ENCODE peak calls at places on chromosomes 5 and 9, in five cellular contexts. P is fibroblast of pulmonary artery; R is SJSA1; B is NCI-H82; E is stimulated activated CD4-positive, alpha-beta T cell treated with anti-CD3 and anti-CD28 coated beads, TNF-alpha, amount 100 ng/mL, for 1 hour. G is an unnamed sample.
A peak's percentile ranks its signal among the peaks of the same experiment; 100 is the strongest.

GRCh38 chr5:6135977-6136376 is 242.4 kb downstream of the MED10 start:
- DNase-seq in P (no peak), R (no peak), B (no peak), E (no peak), G (no peak)

GRCh38 chr5:141763526-141763925 is 81.5 kb upstream of the ARAP3 start:
- DNase-seq in P (no peak), R (no peak), B (peak; percentile 4), E (no peak), G (no peak)

GRCh38 chr9:104915739-104916138 is 12.2 kb downstream of the ABCA1 start:
- DNase-seq in P (no peak), R (no peak), B (no peak), E (no peak), G (no peak)

GRCh38 chr5:138489705-138490104 is 24.4 kb downstream of the EGR1 start:
- DNase-seq in P (peak; percentile 38), R (no peak), B (peak; percentile 15), E (no peak), G (no peak)

GRCh38 chr5:95142145-95142544 is 142.7 kb downstream of the MCTP1 start:
- DNase-seq in P (no peak), R (no peak), B (no peak), E (no peak), G (no peak)

GRCh38 chr5:88665750-88666215 is 217.2 kb downstream of the MEF2C start:
- DNase-seq in P (no peak), R (no peak), B (no peak), E (no peak), G (no peak)

GRCh38 chr5:19175776-19176570 is 812.0 kb downstream of the CDH18 start:
- DNase-seq in P (no peak), R (no peak), B (peak; percentile 87), E (no peak), G (no peak)

GRCh38 chr9:77215874-77216273 is 38.5 kb downstream of the VPS13A start:
- DNase-seq in P (peak; percentile 41), R (no peak), B (no peak), E (no peak), G (no peak)

GRCh38 chr5:100186181-100186580 is 349.0 kb upstream of the FAM174A start:
- DNase-seq in P (no peak), R (no peak), B (no peak), E (no peak), G (no peak)

GRCh38 chr5:2999926-3000325 is 248.4 kb upstream of the IRX2 start:
- DNase-seq in P (no peak), R (no peak), B (no peak), E (no peak), G (no peak)

GRCh38 chr9:137046094-137046787 is at the start of gene NPDC1:
- DNase-seq in P (peak; percentile 69), R (peak; percentile 68), B (peak; percentile 84), E (peak; percentile 54), G (peak; percentile 61)

GRCh38 chr5:55327281-55327680 is 19.5 kb downstream of the MTREX start:
- DNase-seq in P (no peak), R (no peak), B (no peak), E (no peak), G (no peak)

GRCh38 chr5:50717615-50718014 is 51.2 kb downstream of the PARP8 start:
- DNase-seq in P (no peak), R (no peak), B (no peak), E (no peak), G (no peak)

GRCh38 chr5:77266291-77266690 is 55.8 kb downstream of the PDE8B start:
- DNase-seq in P (no peak), R (no peak), B (no peak), E (no peak), G (no peak)

GRCh38 chr5:82886911-82887310 is 190.3 kb downstream of the TMEM167A start:
- DNase-seq in P (no peak), R (no peak), B (no peak), E (no peak), G (no peak)

GRCh38 chr9:135890896-135891631 is 16.3 kb downstream of the CAMSAP1 start:
- DNase-seq in P (no peak), R (no peak), B (no peak), E (no peak), G (no peak)

GRCh38 chr5:65482280-65482726 is 583 bp upstream of the ADAMTS6 start:
- DNase-seq in P (peak; percentile 61), R (no peak), B (no peak), E (no peak), G (no peak)

GRCh38 chr9:123725389-123725788 is 204.5 kb downstream of the DENND1A start:
- DNase-seq in P (no peak), R (no peak), B (no peak), E (no peak), G (no peak)

GRCh38 chr5:78518365-78519197 is 130.0 kb downstream of the LHFPL2 start:
- DNase-seq in P (peak; percentile 94), R (peak; percentile 82), B (no peak), E (no peak), G (no peak)

GRCh38 chr5:111463304-111463703 is 49.0 kb downstream of the STARD4 start:
- DNase-seq in P (no peak), R (no peak), B (no peak), E (no peak), G (no peak)

GRCh38 chr5:172807766-172808311 is 26.2 kb upstream of the ERGIC1 start:
- DNase-seq in P (no peak), R (no peak), B (no peak), E (no peak), G (no peak)

GRCh38 chr9:34227445-34227844 is 48.6 kb downstream of the UBAP1 start:
- DNase-seq in P (peak; percentile 39), R (no peak), B (no peak), E (no peak), G (no peak)

GRCh38 chr5:79263-79662 is 12.7 kb upstream of the PLEKHG4B start:
- DNase-seq in P (no peak), R (no peak), B (no peak), E (no peak), G (no peak)

GRCh38 chr9:23342296-23342695 is 483.7 kb downstream of the ELAVL2 start:
- DNase-seq in P (peak; percentile 22), R (no peak), B (no peak), E (no peak), G (no peak)

GRCh38 chr5:158699336-158699735 is 400.4 kb downstream of the EBF1 start:
- DNase-seq in P (no peak), R (no peak), B (no peak), E (no peak), G (no peak)

GRCh38 chr9:2017209-2017458 is 2.0 kb downstream of the SMARCA2 start:
- DNase-seq in P (no peak), R (no peak), B (peak; percentile 39), E (no peak), G (no peak)

G was measured in activated naive CD8-positive, alpha-beta T cell treated with anti-CD3 and anti-CD28 coated beads, Interleukin-2, amount 50 U/mL, for 16 hours.